ENCODE peak calls at places on chromosomes 11 and 22, in eight cellular contexts. L is head of caudate nucleus; A is stimulated activated CD4-positive, alpha-beta T cell treated with anti-CD3 and anti-CD28 coated beads, Interleukin-2, amount 100 ng/mL, for 48 hours; W is activated CD8-positive, alpha-beta memory T cell treated with anti-CD3 and anti-CD28 coated beads, Interleukin-2, amount 50 U/mL, for 48 hours; H is bronchial epithelial cell; X is HuH-7.5; Y is GM20000; O is testis. G is an unnamed sample.

GRCh38 chr22:47232197-47232596 is 469.7 kb downstream of the TBC1D22A start:
- DNase-seq in X (no peak), A (no peak), L (no peak), O (no peak), W (no peak), H (no peak), Y (no peak), G (no peak)

GRCh38 chr11:104918113-104918824 is 20.0 kb upstream of the CASP12 start:
- DNase-seq in O (no peak), H (peak), X (no peak), W (no peak), L (no peak), Y (no peak), A (no peak), G (no peak)

GRCh38 chr11:73520358-73521061 is 77.4 kb downstream of the FAM168A start:
- DNase-seq in Y (peak), H (no peak), X (no peak), A (no peak), O (no peak), W (no peak), L (no peak), G (no peak)

GRCh38 chr11:113773092-113773415 is 438 bp downstream of the ZW10 start:
- DNase-seq in H (peak), Y (no peak), L (no peak), O (peak), W (no peak), A (no peak), X (peak), G (peak)

GRCh38 chr22:33405194-33405593 is 347.0 kb upstream of the SYN3 start:
- DNase-seq in A (no peak), X (no peak), L (no peak), Y (no peak), H (no peak), W (no peak), O (no peak), G (no peak)

GRCh38 chr11:47415949-47416472 is 7.6 kb downstream of the SLC39A13 start:
- DNase-seq in Y (no peak), H (peak), W (peak), A (no peak), O (peak), L (no peak), X (no peak), G (peak)

GRCh38 chr11:75516886-75517285 is 8.9 kb downstream of the GDPD5 start:
- DNase-seq in O (no peak), Y (no peak), A (no peak), W (no peak), X (no peak), L (no peak), H (no peak), G (no peak)

GRCh38 chr11:6414874-6415328 is 4.0 kb downstream of the APBB1 start:
- DNase-seq in L (no peak), Y (no peak), X (no peak), O (no peak), H (no peak), W (peak), A (no peak), G (no peak)

GRCh38 chr11:6357222-6357621 is 33.1 kb upstream of the SMPD1 start:
- DNase-seq in O (no peak), H (peak), Y (no peak), X (no peak), A (peak), W (peak), L (no peak), G (peak)

GRCh38 chr22:44428941-44429615 is 69.0 kb downstream of the RTL6 start:
- DNase-seq in H (no peak), X (no peak), A (no peak), Y (no peak), W (no peak), O (no peak), L (no peak), G (peak)

G was measured in sigmoid colon.